ENCODE peak calls at places on chromosomes 7 and 10, in seven cellular contexts. One of them, this sample, is unnamed.

GRCh38 chr7:42315631-42316030 is 78.6 kb upstream of the GLI3 start:
- DNase-seq in IMR-90: peak; percentile 1
- DNase-seq in H9: no peak
- DNase-seq in tibial artery: no peak
- DNase-seq in kidney: no peak
- DNase-seq in A549: no peak
- DNase-seq in psoas muscle: no peak
- DNase-seq in this sample: no peak

GRCh38 chr7:44796034-44796503 is 412 bp upstream of the PPIA start:
- DNase-seq in kidney: no peak
- DNase-seq in psoas muscle: no peak
- DNase-seq in IMR-90: peak; percentile 36
- DNase-seq in A549: no peak
- DNase-seq in H9: no peak
- DNase-seq in tibial artery: no peak
- DNase-seq in this sample: no peak

GRCh38 chr10:84996580-84996979 is 668.2 kb downstream of the CCSER2 start:
- DNase-seq in A549: no peak
- DNase-seq in H9: no peak
- DNase-seq in kidney: no peak
- DNase-seq in tibial artery: no peak
- DNase-seq in psoas muscle: no peak
- DNase-seq in IMR-90: no peak
- DNase-seq in this sample: no peak

GRCh38 chr10:77661100-77661499 is 23.5 kb upstream of the KCNMA1 start:
- DNase-seq in H9: no peak
- DNase-seq in A549: no peak
- DNase-seq in psoas muscle: no peak
- DNase-seq in IMR-90: no peak
- DNase-seq in kidney: no peak
- DNase-seq in tibial artery: no peak
- DNase-seq in this sample: no peak

GRCh38 chr7:151381333-151382078 is 28.3 kb downstream of the WDR86 start:
- DNase-seq in A549: no peak
- DNase-seq in tibial artery: no peak
- DNase-seq in H9: peak; percentile 82
- DNase-seq in psoas muscle: no peak
- DNase-seq in kidney: peak; percentile 72
- DNase-seq in IMR-90: no peak
- DNase-seq in this sample: peak; percentile 77

GRCh38 chr10:103676851-103677417 is 178.4 kb downstream of the SH3PXD2A start:
- DNase-seq in IMR-90: peak; percentile 95
- DNase-seq in H9: no peak
- DNase-seq in psoas muscle: peak; percentile 81
- DNase-seq in A549: no peak
- DNase-seq in kidney: no peak
- DNase-seq in tibial artery: peak; percentile 82
- DNase-seq in this sample: no peak

GRCh38 chr7:69780377-69780776 is 182.1 kb downstream of the AUTS2 start:
- DNase-seq in IMR-90: no peak
- DNase-seq in H9: peak; percentile 77
- DNase-seq in A549: peak; percentile 18
- DNase-seq in tibial artery: no peak
- DNase-seq in psoas muscle: no peak
- DNase-seq in kidney: no peak
- DNase-seq in this sample: no peak

GRCh38 chr10:27099916-27100799 is at the start of gene ANKRD26:
- DNase-seq in H9: peak; percentile 97
- DNase-seq in A549: peak; percentile 98
- DNase-seq in tibial artery: peak; percentile 99
- DNase-seq in kidney: peak; percentile 99
- DNase-seq in IMR-90: peak; percentile 97
- DNase-seq in psoas muscle: peak; percentile 99
- DNase-seq in this sample: peak; percentile 93

GRCh38 chr10:128373071-128373749 is 247.0 kb upstream of the MKI67 start:
- DNase-seq in kidney: no peak
- DNase-seq in IMR-90: no peak
- DNase-seq in psoas muscle: no peak
- DNase-seq in tibial artery: no peak
- DNase-seq in A549: no peak
- DNase-seq in H9: no peak
- DNase-seq in this sample: no peak

GRCh38 chr7:91784469-91784868 is 96.0 kb downstream of the MTERF1 start:
- DNase-seq in tibial artery: no peak
- DNase-seq in kidney: no peak
- DNase-seq in A549: peak; percentile 44
- DNase-seq in H9: no peak
- DNase-seq in psoas muscle: no peak
- DNase-seq in IMR-90: peak; percentile 61
- DNase-seq in this sample: no peak

GRCh38 chr7:143367972-143368371 is 5.5 kb upstream of the FAM131B start:
- DNase-seq in A549: peak; percentile 58
- DNase-seq in IMR-90: no peak
- DNase-seq in kidney: peak; percentile 89
- DNase-seq in psoas muscle: no peak
- DNase-seq in H9: no peak
- DNase-seq in tibial artery: no peak
- DNase-seq in this sample: no peak

GRCh38 chr7:73774923-73775322 is 4.9 kb upstream of the CLDN3 start:
- DNase-seq in tibial artery: no peak
- DNase-seq in IMR-90: peak; percentile 44
- DNase-seq in A549: peak; percentile 48
- DNase-seq in kidney: no peak
- DNase-seq in H9: no peak
- DNase-seq in psoas muscle: no peak
- DNase-seq in this sample: no peak

GRCh38 chr10:95329296-95329695 is 38.5 kb upstream of the PDLIM1 start:
- DNase-seq in A549: no peak
- DNase-seq in IMR-90: peak; percentile 24
- DNase-seq in psoas muscle: no peak
- DNase-seq in tibial artery: no peak
- DNase-seq in kidney: no peak
- DNase-seq in H9: no peak
- DNase-seq in this sample: no peak

GRCh38 chr7:3437467-3437866 is 136.4 kb downstream of the SDK1 start:
- DNase-seq in psoas muscle: no peak
- DNase-seq in tibial artery: no peak
- DNase-seq in kidney: no peak
- DNase-seq in IMR-90: no peak
- DNase-seq in H9: no peak
- DNase-seq in A549: no peak
- DNase-seq in this sample: no peak

GRCh38 chr7:101410743-101411476 is 48.2 kb downstream of the COL26A1 start:
- DNase-seq in kidney: peak; percentile 60
- DNase-seq in IMR-90: no peak
- DNase-seq in A549: peak; percentile 51
- DNase-seq in H9: peak; percentile 97
- DNase-seq in tibial artery: no peak
- DNase-seq in psoas muscle: no peak
- DNase-seq in this sample: peak; percentile 18

GRCh38 chr10:13684252-13684791 is 97.6 kb downstream of the PRPF18 start:
- DNase-seq in kidney: peak; percentile 94
- DNase-seq in A549: no peak
- DNase-seq in tibial artery: peak; percentile 79
- DNase-seq in IMR-90: peak; percentile 88
- DNase-seq in H9: no peak
- DNase-seq in psoas muscle: peak; percentile 81
- DNase-seq in this sample: no peak

GRCh38 chr10:75375828-75376227 is 25.7 kb downstream of the ZNF503 start:
- DNase-seq in H9: no peak
- DNase-seq in IMR-90: no peak
- DNase-seq in psoas muscle: no peak
- DNase-seq in kidney: no peak
- DNase-seq in tibial artery: no peak
- DNase-seq in A549: no peak
- DNase-seq in this sample: no peak

GRCh38 chr10:101052285-101052684 is 9.5 kb upstream of the KAZALD1 start:
- DNase-seq in A549: peak; percentile 35
- DNase-seq in psoas muscle: peak; percentile 58
- DNase-seq in kidney: peak; percentile 19
- DNase-seq in H9: no peak
- DNase-seq in tibial artery: peak; percentile 78
- DNase-seq in IMR-90: peak; percentile 80
- DNase-seq in this sample: no peak

GRCh38 chr7:988426-988911 is 5.5 kb downstream of the CYP2W1 start:
- DNase-seq in A549: no peak
- DNase-seq in psoas muscle: no peak
- DNase-seq in tibial artery: no peak
- DNase-seq in IMR-90: no peak
- DNase-seq in kidney: no peak
- DNase-seq in H9: no peak
- DNase-seq in this sample: no peak

GRCh38 chr7:159318682-159319351 is 174.2 kb upstream of the VIPR2 start:
- DNase-seq in tibial artery: no peak
- DNase-seq in kidney: no peak
- DNase-seq in psoas muscle: no peak
- DNase-seq in IMR-90: no peak
- DNase-seq in H9: no peak
- DNase-seq in A549: no peak
- DNase-seq in this sample: no peak

GRCh38 chr7:159321278-159321677 is 176.6 kb upstream of the VIPR2 start:
- DNase-seq in psoas muscle: no peak
- DNase-seq in tibial artery: no peak
- DNase-seq in IMR-90: no peak
- DNase-seq in A549: no peak
- DNase-seq in H9: no peak
- DNase-seq in kidney: no peak
- DNase-seq in this sample: no peak

GRCh38 chr7:159317294-159317693 is 172.6 kb upstream of the VIPR2 start:
- DNase-seq in psoas muscle: no peak
- DNase-seq in kidney: no peak
- DNase-seq in IMR-90: no peak
- DNase-seq in H9: no peak
- DNase-seq in tibial artery: no peak
- DNase-seq in A549: no peak
- DNase-seq in this sample: no peak
- H3K9me3 ChIP-seq in psoas muscle: no peaks in the 10 kb centered on the region
- H3K9me3 ChIP-seq in kidney: no peaks in the 10 kb centered on the region
- H3K9me3 ChIP-seq in IMR-90: peaks cover 12% of the 10 kb centered on the region
- H3K9me3 ChIP-seq in H9: no peaks in the 10 kb centered on the region
- H3K9me3 ChIP-seq in tibial artery: no peaks in the 10 kb centered on the region
- H3K9me3 ChIP-seq in A549: no peaks in the 10 kb centered on the region
- H3K9me3 ChIP-seq in this sample: no peaks in the 10 kb centered on the region

DNA sequence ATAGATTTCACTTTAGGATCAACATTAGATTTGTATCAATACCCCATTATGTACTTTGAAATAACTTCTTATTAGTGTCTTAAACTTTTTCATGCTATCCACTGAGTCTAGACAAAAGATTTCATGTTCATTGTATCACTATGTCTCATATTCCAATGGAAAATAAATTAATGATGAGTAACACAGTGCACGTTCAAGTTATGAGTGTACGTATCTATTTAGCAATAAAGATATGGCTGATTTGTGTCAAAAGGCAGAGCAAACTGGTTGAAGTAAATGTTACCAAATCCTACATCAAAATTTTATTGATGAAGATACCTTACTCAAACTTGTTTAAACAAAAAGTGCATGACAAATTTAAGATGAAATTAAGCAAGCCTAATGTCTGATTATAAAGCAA is 102.4 kb downstream of the SEMA3E start:
- DNase-seq in psoas muscle: no peak
- DNase-seq in IMR-90: peak; percentile 63
- DNase-seq in tibial artery: no peak
- DNase-seq in A549: peak; percentile 19
- DNase-seq in kidney: no peak
- DNase-seq in H9: no peak
- DNase-seq in this sample: no peak
- H3K27ac ChIP-seq in psoas muscle: no peak overlapping the region
- H3K27ac ChIP-seq in IMR-90: no peak overlapping the region
- H3K27ac ChIP-seq in tibial artery: no peak overlapping the region
- H3K27ac ChIP-seq in A549: peak overlapping the region; percentile 80
- H3K27ac ChIP-seq in kidney: no peak overlapping the region
- H3K27ac ChIP-seq in H9: no peak overlapping the region
- H3K27ac ChIP-seq in this sample: no peak overlapping the region

DNA sequence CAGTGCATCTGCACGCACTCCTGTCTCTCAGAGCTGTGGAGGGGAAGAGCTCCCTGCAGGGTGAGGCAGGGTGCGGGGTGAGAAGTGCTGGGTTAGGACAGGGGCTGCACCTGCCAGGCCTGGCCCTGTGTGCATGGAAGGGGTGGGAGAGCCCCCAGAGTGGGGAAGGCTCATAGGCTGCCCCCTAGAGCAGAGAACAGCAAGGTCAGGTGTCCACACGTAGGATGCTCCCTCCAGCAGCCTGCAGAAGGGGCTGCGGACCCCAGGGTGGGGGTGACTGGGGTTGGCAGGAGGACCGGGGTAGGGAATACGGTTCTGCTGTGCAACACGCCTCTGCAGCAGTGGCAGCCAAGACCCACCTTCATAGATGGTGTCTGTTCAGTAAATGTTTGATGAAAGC is 208.6 kb downstream of the PTPRN2 start:
- DNase-seq in tibial artery: no peak
- DNase-seq in A549: no peak
- DNase-seq in IMR-90: no peak
- DNase-seq in H9: no peak
- DNase-seq in kidney: no peak
- DNase-seq in psoas muscle: no peak
- DNase-seq in this sample: no peak
- H3K9me3 ChIP-seq in tibial artery: no peaks in the 10 kb centered on the region
- H3K9me3 ChIP-seq in A549: no peaks in the 10 kb centered on the region
- H3K9me3 ChIP-seq in IMR-90: peaks cover 37% of the 10 kb centered on the region
- H3K9me3 ChIP-seq in H9: no peaks in the 10 kb centered on the region
- H3K9me3 ChIP-seq in kidney: no peaks in the 10 kb centered on the region
- H3K9me3 ChIP-seq in psoas muscle: no peaks in the 10 kb centered on the region
- H3K9me3 ChIP-seq in this sample: no peaks in the 10 kb centered on the region

GRCh38 chr10:114058297-114058696 is 14.6 kb downstream of the ADRB1 start:
- DNase-seq in A549: no peak
- DNase-seq in IMR-90: no peak
- DNase-seq in kidney: no peak
- DNase-seq in psoas muscle: no peak
- DNase-seq in tibial artery: no peak
- DNase-seq in H9: no peak
- DNase-seq in this sample: no peak

GRCh38 chr10:114057845-114058244 is 14.2 kb downstream of the ADRB1 start:
- DNase-seq in psoas muscle: no peak
- DNase-seq in kidney: no peak
- DNase-seq in IMR-90: no peak
- DNase-seq in H9: no peak
- DNase-seq in A549: no peak
- DNase-seq in tibial artery: no peak
- DNase-seq in this sample: no peak

GRCh38 chr10:114051714-114052113 is 8.0 kb downstream of the ADRB1 start:
- DNase-seq in H9: no peak
- DNase-seq in IMR-90: no peak
- DNase-seq in tibial artery: no peak
- DNase-seq in A549: no peak
- DNase-seq in psoas muscle: no peak
- DNase-seq in kidney: no peak
- DNase-seq in this sample: no peak

GRCh38 chr10:114052255-114052654 is 8.6 kb downstream of the ADRB1 start:
- DNase-seq in psoas muscle: no peak
- DNase-seq in kidney: no peak
- DNase-seq in IMR-90: no peak
- DNase-seq in A549: no peak
- DNase-seq in tibial artery: no peak
- DNase-seq in H9: no peak
- DNase-seq in this sample: no peak

DNA sequence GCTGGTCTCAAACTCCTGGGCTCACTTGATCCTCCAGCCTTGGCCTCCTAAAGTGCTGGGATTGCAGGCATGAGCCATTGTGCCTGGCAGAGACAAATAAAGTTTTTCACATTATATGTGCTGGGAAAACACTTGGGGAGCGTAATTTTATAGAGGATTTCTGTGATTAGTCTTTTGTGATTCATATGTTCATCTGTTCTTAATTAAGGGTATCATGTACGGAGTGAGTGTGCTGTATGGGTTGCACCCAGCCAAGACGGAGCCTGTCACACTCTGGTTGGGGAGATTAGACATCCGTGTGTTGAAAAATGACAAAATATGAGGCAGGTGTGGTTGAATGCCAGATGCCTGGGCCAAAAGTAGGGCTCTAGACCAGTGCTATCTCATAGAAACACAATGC is 10.3 kb downstream of the ADRB1 start:
- DNase-seq in psoas muscle: no peak
- DNase-seq in A549: no peak
- DNase-seq in H9: no peak
- DNase-seq in kidney: no peak
- DNase-seq in tibial artery: no peak
- DNase-seq in IMR-90: no peak
- DNase-seq in this sample: no peak
- H3K27ac ChIP-seq in psoas muscle: no peak overlapping the region
- H3K27ac ChIP-seq in A549: no peak overlapping the region
- H3K27ac ChIP-seq in H9: no peak overlapping the region
- H3K27ac ChIP-seq in kidney: no peak overlapping the region
- H3K27ac ChIP-seq in tibial artery: no peak overlapping the region
- H3K27ac ChIP-seq in IMR-90: no peak overlapping the region
- H3K27ac ChIP-seq in this sample: no peak overlapping the region